ENCODE peak calls at places on chromosomes 16 and 17, in eight cellular contexts. F is spleen, N is K562, H is GM23338, D is prostate gland, Y is stomach, I is transverse colon, Z is breast epithelium. L is an unnamed sample.

GRCh38 chr16:51497541-51498211 is 346.6 kb upstream of the SALL1 start:
- DNase-seq in F (no peak), N (no peak), H (no peak), D (no peak), Y (no peak), I (no peak), Z (no peak), L (no peak)

GRCh38 chr16:15457958-15458357 is 23.6 kb downstream of the BMERB1 start:
- DNase-seq in F (no peak), N (no peak), H (no peak), D (no peak), Y (no peak), I (no peak), Z (no peak), L (no peak)

GRCh38 chr16:87648698-87649487 is 46.6 kb downstream of the JPH3 start:
- DNase-seq in F (no peak), N (no peak), H (no peak), D (no peak), Y (no peak), I (no peak), Z (no peak), L (no peak)

GRCh38 chr16:23539984-23540816 is 16.9 kb downstream of the EARS2 start:
- DNase-seq in F (peak; percentile 12), N (no peak), H (no peak), D (peak; percentile 46), Y (no peak), I (no peak), Z (no peak), L (no peak)

GRCh38 chr16:15952265-15952711 is 2.9 kb downstream of the ABCC1 start:
- DNase-seq in F (no peak), N (peak; percentile 46), H (no peak), D (no peak), Y (no peak), I (no peak), Z (no peak), L (peak; percentile 62)

GRCh38 chr16:79639576-79640311 is 39.2 kb upstream of the MAF start:
- DNase-seq in F (no peak), N (no peak), H (no peak), D (peak; percentile 33), Y (peak; percentile 40), I (no peak), Z (no peak), L (no peak)

GRCh38 chr17:68052810-68053209 is 17.3 kb downstream of the KPNA2 start:
- DNase-seq in F (no peak), N (no peak), H (no peak), D (no peak), Y (no peak), I (no peak), Z (no peak), L (no peak)

GRCh38 chr16:71610936-71611871 is 14.8 kb upstream of the MARVELD3 start:
- DNase-seq in F (peak; percentile 92), N (peak; percentile 80), H (peak; percentile 94), D (peak; percentile 52), Y (peak; percentile 78), I (peak; percentile 78), Z (peak; percentile 79), L (peak; percentile 64)

GRCh38 chr16:17474037-17474436 is 3.3 kb upstream of the XYLT1 start:
- DNase-seq in F (peak; percentile 55), N (no peak), H (no peak), D (no peak), Y (no peak), I (no peak), Z (no peak), L (no peak)

GRCh38 chr16:24535827-24536226 is 3.5 kb upstream of the RBBP6 start:
- DNase-seq in F (no peak), N (peak; percentile 30), H (no peak), D (no peak), Y (no peak), I (no peak), Z (no peak), L (no peak)

GRCh38 chr16:66382966-66383299 is 16.4 kb downstream of the CDH5 start:
- DNase-seq in F (no peak), N (no peak), H (peak; percentile 65), D (no peak), Y (no peak), I (no peak), Z (no peak), L (peak; percentile 93)

GRCh38 chr16:58306327-58306726 is 11.5 kb upstream of the PRSS54 start:
- DNase-seq in F (no peak), N (peak; percentile 69), H (peak; percentile 48), D (no peak), Y (peak; percentile 56), I (peak; percentile 60), Z (no peak), L (peak; percentile 30)

GRCh38 chr16:75248536-75249380 is 2.7 kb downstream of the BCAR1 start:
- DNase-seq in F (no peak), N (no peak), H (no peak), D (no peak), Y (no peak), I (no peak), Z (no peak), L (no peak)

GRCh38 chr16:15708096-15708495 is 58.1 kb downstream of the NDE1 start:
- DNase-seq in F (no peak), N (peak; percentile 51), H (no peak), D (no peak), Y (no peak), I (no peak), Z (no peak), L (peak; percentile 80)

GRCh38 chr16:19698480-19699465 is 19.3 kb downstream of the KNOP1 start:
- DNase-seq in F (no peak), N (no peak), H (no peak), D (no peak), Y (no peak), I (no peak), Z (no peak), L (no peak)

GRCh38 chr17:77602062-77602746 is 356.3 kb upstream of the TNRC6C start:
- DNase-seq in F (peak; percentile 40), N (no peak), H (no peak), D (peak; percentile 85), Y (peak; percentile 27), I (peak; percentile 46), Z (no peak), L (no peak)
- TF ChIP-seq POLR2AphosphoS5 in F (no peak), N (no peak), H (no peak), D (peak; percentile 79), Y (peak; percentile 57), I (peak; percentile 57), Z (peak; percentile 11), L (no peak)

GRCh38 chr17:43846221-43846712 is 709 bp upstream of the CD300LG start:
- DNase-seq in F (peak; percentile 93), N (peak; percentile 83), H (peak; percentile 93), D (peak; percentile 62), Y (peak; percentile 88), I (peak; percentile 87), Z (peak; percentile 81), L (peak; percentile 74)
- TF ChIP-seq POLR2AphosphoS5 in F (peak; percentile 63), N (no peak), H (no peak), D (peak; percentile 52), Y (no peak), I (no peak), Z (peak; percentile 44), L (no peak)

GRCh38 chr17:56956992-56957391 is 3.9 kb downstream of the COIL start:
- DNase-seq in F (no peak), N (no peak), H (no peak), D (no peak), Y (no peak), I (no peak), Z (no peak), L (no peak)

GRCh38 chr17:56966277-56966676 is 5.4 kb upstream of the COIL start:
- DNase-seq in F (no peak), N (no peak), H (no peak), D (no peak), Y (no peak), I (no peak), Z (no peak), L (no peak)

GRCh38 chr17:56960596-56961538 is at the start of gene COIL:
- DNase-seq in F (peak; percentile 98), N (peak; percentile 96), H (peak; percentile 96), D (peak; percentile 91), Y (peak; percentile 95), I (peak; percentile 95), Z (peak; percentile 93), L (peak; percentile 90)
- TF ChIP-seq POLR2AphosphoS5 in F (peak; percentile 88), N (peak; percentile 83), H (peak; percentile 70), D (peak; percentile 95), Y (peak; percentile 75), I (peak; percentile 12), Z (peak; percentile 86), L (peak; percentile 66)

GRCh38 chr17:19724501-19725420 is 8.4 kb upstream of the SLC47A2 start:
- DNase-seq in F (peak; percentile 92), N (no peak), H (no peak), D (peak; percentile 45), Y (peak; percentile 70), I (peak; percentile 77), Z (peak; percentile 78), L (peak; percentile 44)
- TF ChIP-seq POLR2AphosphoS5 in F (peak; percentile 41), N (no peak), H (no peak), D (no peak), Y (peak; percentile 23), I (no peak), Z (no peak), L (no peak)

DNA sequence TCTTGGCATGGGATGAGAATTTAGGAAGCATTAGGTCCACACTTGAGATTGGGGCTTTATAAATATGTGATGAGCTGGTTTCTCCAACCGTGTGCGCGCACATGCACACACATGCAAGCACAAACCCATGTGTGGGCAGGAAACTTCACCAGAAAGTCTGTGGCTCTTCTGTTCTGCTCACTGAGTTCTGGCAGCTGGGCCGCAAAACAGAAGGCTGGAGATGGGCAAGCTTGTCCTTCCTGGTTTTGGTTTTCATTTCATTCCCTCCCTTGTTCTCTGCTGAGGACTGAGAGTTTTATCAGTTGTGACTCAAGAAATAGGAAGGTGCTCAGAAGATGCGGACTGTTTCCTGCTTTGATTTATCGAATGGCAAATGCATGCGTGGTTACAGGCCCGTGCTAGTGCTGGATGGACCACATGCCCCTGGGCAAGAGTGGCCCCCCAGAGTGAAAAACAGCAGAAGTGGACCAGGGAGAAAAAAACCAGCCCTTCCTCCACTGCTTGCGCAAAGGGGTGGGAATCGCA is 14.1 kb downstream of the MAP3K14 start:
- DNase-seq in F (peak; percentile 82), N (no peak), H (peak; percentile 7), D (no peak), Y (no peak), I (peak; percentile 60), Z (no peak), L (no peak)
- TF ChIP-seq POLR2AphosphoS5 in F (peak; percentile 63), N (no peak), H (no peak), D (peak; percentile 43), Y (peak; percentile 55), I (no peak), Z (peak; percentile 13), L (no peak)

DNA sequence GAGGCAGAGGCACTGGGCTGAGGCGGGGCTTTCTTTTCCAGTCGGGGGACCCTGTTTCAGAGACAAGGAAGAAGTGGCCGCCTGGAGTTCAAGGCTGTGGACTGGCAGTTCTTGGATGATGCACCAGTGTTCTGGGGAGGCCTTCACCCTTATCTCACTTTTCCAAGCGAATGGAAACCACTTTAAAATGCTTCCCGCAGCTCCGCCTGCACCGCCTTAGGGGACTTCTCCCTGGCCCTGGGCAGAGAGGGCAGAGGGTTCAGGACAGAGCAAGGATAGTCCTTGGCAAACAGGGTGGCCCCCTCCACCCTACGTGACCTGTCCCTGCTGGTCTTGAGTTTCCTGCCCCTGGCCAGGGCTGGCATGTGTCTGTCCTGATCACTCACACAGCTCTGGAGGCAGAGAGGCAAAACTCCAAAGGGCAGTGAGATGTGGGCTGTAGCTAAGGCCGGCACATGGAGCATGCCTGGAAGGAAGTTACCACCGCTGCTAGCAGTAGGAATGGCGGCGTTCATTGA is 20.6 kb downstream of the RTN4RL1 start:
- DNase-seq in F (no peak), N (no peak), H (no peak), D (no peak), Y (no peak), I (no peak), Z (no peak), L (no peak)
- TF ChIP-seq POLR2AphosphoS5 in F (peak; percentile 15), N (no peak), H (no peak), D (no peak), Y (no peak), I (no peak), Z (no peak), L (no peak)

GRCh38 chr17:55731586-55732250 is 9.1 kb upstream of the TMEM100 start:
- DNase-seq in F (no peak), N (peak; percentile 66), H (peak; percentile 16), D (no peak), Y (no peak), I (peak; percentile 24), Z (no peak), L (no peak)
- TF ChIP-seq POLR2AphosphoS5 in F (peak; percentile 39), N (no peak), H (no peak), D (peak; percentile 49), Y (no peak), I (peak; percentile 24), Z (no peak), L (no peak)

L was measured in endothelial cell of umbilical vein.